ENCODE peak calls at places on chromosomes 1 and 21, in eight cellular contexts. One of them, this sample, is unnamed.

GRCh38 chr1:33301273-33301984 is 19.5 kb downstream of the A3GALT2 start:
- DNase-seq in ureter: no peak
- DNase-seq in activated CD4-positive, alpha-beta T cell treated with anti-CD3 and anti-CD28 coated beads for 24 hours: no peak
- DNase-seq in K562: no peak
- DNase-seq in stimulated activated CD8-positive, alpha-beta memory T cell treated with anti-CD3 and anti-CD28 coated beads, Interleukin-4, amount 100 ng/mL, for 24 hours: no peak
- DNase-seq in non-pigmented ciliary epithelial cell: no peak
- DNase-seq in neural crest cell: no peak
- DNase-seq in effector CD8-positive, alpha-beta T cell: no peak
- DNase-seq in this sample: no peak

GRCh38 chr1:33244143-33244808 is 12.0 kb upstream of the ZNF362 start:
- DNase-seq in neural crest cell: no peak
- DNase-seq in effector CD8-positive, alpha-beta T cell: no peak
- DNase-seq in ureter: no peak
- DNase-seq in K562: no peak
- DNase-seq in non-pigmented ciliary epithelial cell: no peak
- DNase-seq in activated CD4-positive, alpha-beta T cell treated with anti-CD3 and anti-CD28 coated beads for 24 hours: no peak
- DNase-seq in stimulated activated CD8-positive, alpha-beta memory T cell treated with anti-CD3 and anti-CD28 coated beads, Interleukin-4, amount 100 ng/mL, for 24 hours: no peak
- DNase-seq in this sample: no peak

GRCh38 chr21:44867999-44868700 is 5.3 kb downstream of the PTTG1IP start:
- DNase-seq in activated CD4-positive, alpha-beta T cell treated with anti-CD3 and anti-CD28 coated beads for 24 hours: no peak
- DNase-seq in ureter: no peak
- DNase-seq in non-pigmented ciliary epithelial cell: no peak
- DNase-seq in effector CD8-positive, alpha-beta T cell: no peak
- DNase-seq in neural crest cell: no peak
- DNase-seq in K562: no peak
- DNase-seq in stimulated activated CD8-positive, alpha-beta memory T cell treated with anti-CD3 and anti-CD28 coated beads, Interleukin-4, amount 100 ng/mL, for 24 hours: no peak
- DNase-seq in this sample: no peak

GRCh38 chr1:2344121-2344681 is 47.2 kb downstream of the MORN1 start:
- DNase-seq in non-pigmented ciliary epithelial cell: no peak
- DNase-seq in ureter: peak; percentile 83
- DNase-seq in effector CD8-positive, alpha-beta T cell: no peak
- DNase-seq in K562: no peak
- DNase-seq in stimulated activated CD8-positive, alpha-beta memory T cell treated with anti-CD3 and anti-CD28 coated beads, Interleukin-4, amount 100 ng/mL, for 24 hours: no peak
- DNase-seq in activated CD4-positive, alpha-beta T cell treated with anti-CD3 and anti-CD28 coated beads for 24 hours: no peak
- DNase-seq in neural crest cell: no peak
- DNase-seq in this sample: no peak

GRCh38 chr1:83500987-83501591 is 497.8 kb downstream of the TTLL7 start:
- DNase-seq in activated CD4-positive, alpha-beta T cell treated with anti-CD3 and anti-CD28 coated beads for 24 hours: no peak
- DNase-seq in neural crest cell: no peak
- DNase-seq in stimulated activated CD8-positive, alpha-beta memory T cell treated with anti-CD3 and anti-CD28 coated beads, Interleukin-4, amount 100 ng/mL, for 24 hours: no peak
- DNase-seq in ureter: no peak
- DNase-seq in non-pigmented ciliary epithelial cell: no peak
- DNase-seq in effector CD8-positive, alpha-beta T cell: no peak
- DNase-seq in K562: no peak
- DNase-seq in this sample: no peak

GRCh38 chr1:41367102-41367537 is 5.9 kb downstream of the FOXO6 start:
- DNase-seq in activated CD4-positive, alpha-beta T cell treated with anti-CD3 and anti-CD28 coated beads for 24 hours: no peak
- DNase-seq in ureter: no peak
- DNase-seq in non-pigmented ciliary epithelial cell: no peak
- DNase-seq in K562: no peak
- DNase-seq in stimulated activated CD8-positive, alpha-beta memory T cell treated with anti-CD3 and anti-CD28 coated beads, Interleukin-4, amount 100 ng/mL, for 24 hours: no peak
- DNase-seq in neural crest cell: no peak
- DNase-seq in effector CD8-positive, alpha-beta T cell: no peak
- DNase-seq in this sample: no peak

GRCh38 chr1:230191079-230191478 is 124.0 kb downstream of the GALNT2 start:
- DNase-seq in neural crest cell: no peak
- DNase-seq in ureter: peak; percentile 62
- DNase-seq in effector CD8-positive, alpha-beta T cell: no peak
- DNase-seq in non-pigmented ciliary epithelial cell: no peak
- DNase-seq in K562: no peak
- DNase-seq in stimulated activated CD8-positive, alpha-beta memory T cell treated with anti-CD3 and anti-CD28 coated beads, Interleukin-4, amount 100 ng/mL, for 24 hours: no peak
- DNase-seq in activated CD4-positive, alpha-beta T cell treated with anti-CD3 and anti-CD28 coated beads for 24 hours: no peak
- DNase-seq in this sample: no peak

GRCh38 chr1:101382135-101382534 is 145.3 kb downstream of the S1PR1 start:
- DNase-seq in effector CD8-positive, alpha-beta T cell: no peak
- DNase-seq in stimulated activated CD8-positive, alpha-beta memory T cell treated with anti-CD3 and anti-CD28 coated beads, Interleukin-4, amount 100 ng/mL, for 24 hours: no peak
- DNase-seq in ureter: no peak
- DNase-seq in non-pigmented ciliary epithelial cell: no peak
- DNase-seq in K562: no peak
- DNase-seq in neural crest cell: no peak
- DNase-seq in activated CD4-positive, alpha-beta T cell treated with anti-CD3 and anti-CD28 coated beads for 24 hours: no peak
- DNase-seq in this sample: no peak

GRCh38 chr1:108154323-108154722 is 45.8 kb downstream of the SLC25A24 start:
- DNase-seq in activated CD4-positive, alpha-beta T cell treated with anti-CD3 and anti-CD28 coated beads for 24 hours: no peak
- DNase-seq in non-pigmented ciliary epithelial cell: no peak
- DNase-seq in K562: no peak
- DNase-seq in neural crest cell: no peak
- DNase-seq in stimulated activated CD8-positive, alpha-beta memory T cell treated with anti-CD3 and anti-CD28 coated beads, Interleukin-4, amount 100 ng/mL, for 24 hours: no peak
- DNase-seq in ureter: no peak
- DNase-seq in effector CD8-positive, alpha-beta T cell: no peak
- DNase-seq in this sample: no peak

GRCh38 chr1:29122987-29123870 is 474 bp downstream of the TMEM200B start:
- DNase-seq in non-pigmented ciliary epithelial cell: no peak
- DNase-seq in ureter: no peak
- DNase-seq in K562: no peak
- DNase-seq in effector CD8-positive, alpha-beta T cell: no peak
- DNase-seq in stimulated activated CD8-positive, alpha-beta memory T cell treated with anti-CD3 and anti-CD28 coated beads, Interleukin-4, amount 100 ng/mL, for 24 hours: no peak
- DNase-seq in activated CD4-positive, alpha-beta T cell treated with anti-CD3 and anti-CD28 coated beads for 24 hours: no peak
- DNase-seq in neural crest cell: peak; percentile 45
- DNase-seq in this sample: no peak

GRCh38 chr1:239976130-239976968 is 115.3 kb upstream of the FMN2 start:
- DNase-seq in ureter: no peak
- DNase-seq in effector CD8-positive, alpha-beta T cell: peak; percentile 8
- DNase-seq in non-pigmented ciliary epithelial cell: peak; percentile 13
- DNase-seq in stimulated activated CD8-positive, alpha-beta memory T cell treated with anti-CD3 and anti-CD28 coated beads, Interleukin-4, amount 100 ng/mL, for 24 hours: peak; percentile 13
- DNase-seq in neural crest cell: peak; percentile 57
- DNase-seq in K562: peak; percentile 67
- DNase-seq in activated CD4-positive, alpha-beta T cell treated with anti-CD3 and anti-CD28 coated beads for 24 hours: peak; percentile 37
- DNase-seq in this sample: peak; percentile 22

GRCh38 chr1:201245082-201245481 is 38.2 kb upstream of the PKP1 start:
- DNase-seq in non-pigmented ciliary epithelial cell: no peak
- DNase-seq in neural crest cell: no peak
- DNase-seq in activated CD4-positive, alpha-beta T cell treated with anti-CD3 and anti-CD28 coated beads for 24 hours: no peak
- DNase-seq in ureter: no peak
- DNase-seq in effector CD8-positive, alpha-beta T cell: no peak
- DNase-seq in stimulated activated CD8-positive, alpha-beta memory T cell treated with anti-CD3 and anti-CD28 coated beads, Interleukin-4, amount 100 ng/mL, for 24 hours: no peak
- DNase-seq in K562: no peak
- DNase-seq in this sample: no peak

GRCh38 chr1:155078496-155079209 is at the start of gene EFNA3:
- DNase-seq in neural crest cell: peak; percentile 70
- DNase-seq in activated CD4-positive, alpha-beta T cell treated with anti-CD3 and anti-CD28 coated beads for 24 hours: peak; percentile 65
- DNase-seq in stimulated activated CD8-positive, alpha-beta memory T cell treated with anti-CD3 and anti-CD28 coated beads, Interleukin-4, amount 100 ng/mL, for 24 hours: no peak
- DNase-seq in effector CD8-positive, alpha-beta T cell: peak; percentile 56
- DNase-seq in non-pigmented ciliary epithelial cell: no peak
- DNase-seq in ureter: no peak
- DNase-seq in K562: peak; percentile 98
- DNase-seq in this sample: no peak

GRCh38 chr1:29708381-29708780 is 472.1 kb downstream of the PTPRU start:
- DNase-seq in activated CD4-positive, alpha-beta T cell treated with anti-CD3 and anti-CD28 coated beads for 24 hours: no peak
- DNase-seq in non-pigmented ciliary epithelial cell: no peak
- DNase-seq in stimulated activated CD8-positive, alpha-beta memory T cell treated with anti-CD3 and anti-CD28 coated beads, Interleukin-4, amount 100 ng/mL, for 24 hours: no peak
- DNase-seq in ureter: no peak
- DNase-seq in K562: no peak
- DNase-seq in effector CD8-positive, alpha-beta T cell: no peak
- DNase-seq in neural crest cell: no peak
- DNase-seq in this sample: no peak

GRCh38 chr1:147264158-147264768 is 21.8 kb downstream of the CHD1L start:
- DNase-seq in ureter: no peak
- DNase-seq in stimulated activated CD8-positive, alpha-beta memory T cell treated with anti-CD3 and anti-CD28 coated beads, Interleukin-4, amount 100 ng/mL, for 24 hours: no peak
- DNase-seq in non-pigmented ciliary epithelial cell: no peak
- DNase-seq in K562: no peak
- DNase-seq in neural crest cell: no peak
- DNase-seq in effector CD8-positive, alpha-beta T cell: no peak
- DNase-seq in activated CD4-positive, alpha-beta T cell treated with anti-CD3 and anti-CD28 coated beads for 24 hours: no peak
- DNase-seq in this sample: no peak

GRCh38 chr1:13664451-13664850 is 35.5 kb upstream of the PRDM2 start:
- DNase-seq in K562: no peak
- DNase-seq in stimulated activated CD8-positive, alpha-beta memory T cell treated with anti-CD3 and anti-CD28 coated beads, Interleukin-4, amount 100 ng/mL, for 24 hours: no peak
- DNase-seq in ureter: no peak
- DNase-seq in effector CD8-positive, alpha-beta T cell: no peak
- DNase-seq in neural crest cell: no peak
- DNase-seq in non-pigmented ciliary epithelial cell: no peak
- DNase-seq in activated CD4-positive, alpha-beta T cell treated with anti-CD3 and anti-CD28 coated beads for 24 hours: no peak
- DNase-seq in this sample: no peak

GRCh38 chr1:20540281-20540680 is 12.1 kb upstream of the FAM43B start:
- DNase-seq in effector CD8-positive, alpha-beta T cell: no peak
- DNase-seq in neural crest cell: no peak
- DNase-seq in non-pigmented ciliary epithelial cell: no peak
- DNase-seq in ureter: no peak
- DNase-seq in stimulated activated CD8-positive, alpha-beta memory T cell treated with anti-CD3 and anti-CD28 coated beads, Interleukin-4, amount 100 ng/mL, for 24 hours: no peak
- DNase-seq in K562: no peak
- DNase-seq in activated CD4-positive, alpha-beta T cell treated with anti-CD3 and anti-CD28 coated beads for 24 hours: no peak
- DNase-seq in this sample: no peak

GRCh38 chr1:204334455-204334854 is 25.3 kb downstream of the PLEKHA6 start:
- DNase-seq in stimulated activated CD8-positive, alpha-beta memory T cell treated with anti-CD3 and anti-CD28 coated beads, Interleukin-4, amount 100 ng/mL, for 24 hours: no peak
- DNase-seq in activated CD4-positive, alpha-beta T cell treated with anti-CD3 and anti-CD28 coated beads for 24 hours: no peak
- DNase-seq in neural crest cell: no peak
- DNase-seq in ureter: no peak
- DNase-seq in K562: no peak
- DNase-seq in non-pigmented ciliary epithelial cell: no peak
- DNase-seq in effector CD8-positive, alpha-beta T cell: no peak
- DNase-seq in this sample: no peak

GRCh38 chr1:30953685-30954084 is 45.1 kb upstream of the SDC3 start:
- DNase-seq in effector CD8-positive, alpha-beta T cell: no peak
- DNase-seq in ureter: no peak
- DNase-seq in K562: no peak
- DNase-seq in non-pigmented ciliary epithelial cell: no peak
- DNase-seq in neural crest cell: no peak
- DNase-seq in stimulated activated CD8-positive, alpha-beta memory T cell treated with anti-CD3 and anti-CD28 coated beads, Interleukin-4, amount 100 ng/mL, for 24 hours: no peak
- DNase-seq in activated CD4-positive, alpha-beta T cell treated with anti-CD3 and anti-CD28 coated beads for 24 hours: no peak
- DNase-seq in this sample: no peak